ENCODE peak calls at places on chromosomes 6 and 20, in seven cellular contexts. J is MM.1S, R is upper lobe of right lung, A is psoas muscle, X is uterus, U is GM23338, F is K562. V is an unnamed sample.
A peak's percentile ranks its signal among the peaks of the same experiment; 100 is the strongest.

GRCh38 chr20:17727351-17727750 is 27.6 kb downstream of the BANF2 start:
- DNase-seq in J (no peak), R (no peak), A (no peak), X (no peak), U (no peak), F (no peak), V (no peak)

GRCh38 chr6:35072051-35072697 is 69.0 kb downstream of the TCP11 start:
- DNase-seq in J (no peak), R (no peak), A (peak; percentile 21), X (no peak), U (no peak), F (no peak), V (no peak)

GRCh38 chr6:127833336-127833735 is 67.5 kb downstream of the THEMIS start:
- DNase-seq in J (no peak), R (no peak), A (no peak), X (no peak), U (no peak), F (no peak), V (no peak)

GRCh38 chr6:157033428-157034140 is 256.4 kb downstream of the ARID1B start:
- DNase-seq in J (no peak), R (no peak), A (no peak), X (no peak), U (no peak), F (no peak), V (no peak)

GRCh38 chr6:164207024-164207423 is 792.5 kb downstream of the QKI start:
- DNase-seq in J (no peak), R (no peak), A (no peak), X (no peak), U (no peak), F (no peak), V (no peak)

GRCh38 chr6:113634352-113635163 is 222.6 kb upstream of the MARCKS start:
- DNase-seq in J (no peak), R (no peak), A (no peak), X (no peak), U (no peak), F (no peak), V (no peak)

GRCh38 chr6:157546366-157546765 is 165.4 kb downstream of the ZDHHC14 start:
- DNase-seq in J (no peak), R (no peak), A (no peak), X (no peak), U (peak; percentile 23), F (no peak), V (no peak)

GRCh38 chr20:33859157-33859695 is 48.1 kb downstream of the CHMP4B start:
- DNase-seq in J (peak; percentile 95), R (no peak), A (no peak), X (no peak), U (no peak), F (no peak), V (no peak)

GRCh38 chr6:72622094-72622540 is 253 bp downstream of the KCNQ5 start:
- DNase-seq in J (peak; percentile 73), R (peak; percentile 67), A (peak; percentile 52), X (no peak), U (peak; percentile 72), F (peak; percentile 34), V (peak; percentile 80)

GRCh38 chr20:3092611-3093379 is 8.3 kb upstream of the AVP start:
- DNase-seq in J (no peak), R (no peak), A (peak; percentile 36), X (no peak), U (peak; percentile 68), F (no peak), V (peak; percentile 90)

GRCh38 chr20:17449039-17449438 is 82.1 kb downstream of the BFSP1 start:
- DNase-seq in J (no peak), R (no peak), A (no peak), X (no peak), U (no peak), F (peak; percentile 8), V (no peak)

GRCh38 chr6:152462716-152463115 is 174.4 kb downstream of the SYNE1 start:
- DNase-seq in J (no peak), R (no peak), A (no peak), X (no peak), U (peak; percentile 13), F (no peak), V (no peak)

GRCh38 chr6:101290346-101290745 is 103.2 kb upstream of the GRIK2 start:
- DNase-seq in J (no peak), R (no peak), A (no peak), X (no peak), U (no peak), F (no peak), V (no peak)

GRCh38 chr20:58458342-58459057 is 56.7 kb downstream of the APCDD1L start:
- DNase-seq in J (no peak), R (no peak), A (no peak), X (no peak), U (no peak), F (no peak), V (no peak)

GRCh38 chr20:3931664-3932063 is 42.5 kb downstream of the PANK2 start:
- DNase-seq in J (no peak), R (no peak), A (no peak), X (no peak), U (no peak), F (no peak), V (no peak)

GRCh38 chr6:161117942-161118341 is 126.4 kb downstream of the MAP3K4 start:
- DNase-seq in J (no peak), R (no peak), A (no peak), X (no peak), U (no peak), F (no peak), V (no peak)
- H3K36me3 ChIP-seq in J (no peaks in the 10 kb centered on the region), R (peaks cover 70% of the 10 kb centered on the region), A (peaks cover 5% of the 10 kb centered on the region), X (no peaks in the 10 kb centered on the region), U (peaks cover 14% of the 10 kb centered on the region), F (peaks cover 82% of the 10 kb centered on the region), V (peaks cover 10% of the 10 kb centered on the region)

DNA sequence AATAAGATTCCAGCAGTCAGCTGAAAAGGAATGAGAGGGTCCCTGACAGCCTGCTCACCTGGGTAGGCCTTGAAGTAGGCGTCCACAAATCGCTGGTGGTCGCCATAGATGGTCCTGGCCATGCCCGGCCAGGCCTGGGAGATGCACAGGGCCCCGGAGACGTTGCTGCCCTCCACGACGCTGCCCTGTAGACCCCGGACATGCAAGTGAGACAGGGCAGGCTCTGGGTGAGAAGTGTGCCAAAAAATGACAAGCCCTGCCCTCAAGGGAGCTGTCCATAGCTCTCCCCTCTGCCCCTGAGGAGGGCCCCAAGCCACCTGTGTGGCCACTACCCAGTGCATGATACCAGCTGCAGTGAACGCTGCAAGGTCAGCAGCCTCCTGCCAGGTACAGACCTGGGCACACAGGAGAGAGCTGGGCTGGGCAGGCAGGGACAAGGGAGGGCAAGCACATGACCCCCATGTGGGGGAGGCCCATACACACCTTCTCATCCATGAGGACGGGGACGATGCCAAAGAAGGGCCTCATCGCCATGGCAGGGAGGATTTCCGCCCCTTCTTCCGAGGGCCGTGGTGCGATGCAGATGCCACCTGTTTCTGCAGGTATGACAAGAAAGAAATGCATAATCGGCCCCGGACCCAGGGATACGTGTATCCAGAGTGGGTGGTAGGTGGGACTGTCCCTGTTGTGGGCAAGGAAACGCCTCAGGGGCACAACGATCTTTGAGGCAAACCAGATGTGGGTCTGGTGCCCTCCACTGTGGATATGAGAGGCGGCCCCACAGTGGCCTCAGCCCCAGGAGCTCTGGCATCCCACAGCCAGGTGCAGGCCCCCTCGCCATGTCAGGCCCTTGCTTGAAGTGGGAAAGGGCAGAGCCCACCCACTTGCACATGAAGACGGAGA is 21.2 kb upstream of the APMAP start:
- DNase-seq in J (no peak), R (peak; percentile 53), A (no peak), X (no peak), U (no peak), F (no peak), V (no peak)
- H3K36me3 ChIP-seq in J (no peaks in the 10 kb centered on the region), R (peaks cover 73% of the 10 kb centered on the region), A (no peaks in the 10 kb centered on the region), X (no peaks in the 10 kb centered on the region), U (no peaks in the 10 kb centered on the region), F (no peaks in the 10 kb centered on the region), V (no peaks in the 10 kb centered on the region)

GRCh38 chr20:5118220-5119142 is 1.3 kb downstream of the PCNA start:
- DNase-seq in J (peak; percentile 19), R (no peak), A (no peak), X (no peak), U (no peak), F (peak; percentile 9), V (no peak)

GRCh38 chr20:5119435-5120188 is at the start of gene PCNA:
- DNase-seq in J (peak; percentile 99), R (peak; percentile 99), A (peak; percentile 98), X (peak; percentile 94), U (peak; percentile 99), F (peak; percentile 96), V (peak; percentile 97)

GRCh38 chr20:5119143-5119434 is 669 bp downstream of the PCNA start:
- DNase-seq in J (no peak), R (no peak), A (no peak), X (no peak), U (no peak), F (no peak), V (no peak)

GRCh38 chr20:5114403-5114802 is 5.4 kb downstream of the PCNA start:
- DNase-seq in J (no peak), R (no peak), A (no peak), X (no peak), U (no peak), F (no peak), V (no peak)

DNA sequence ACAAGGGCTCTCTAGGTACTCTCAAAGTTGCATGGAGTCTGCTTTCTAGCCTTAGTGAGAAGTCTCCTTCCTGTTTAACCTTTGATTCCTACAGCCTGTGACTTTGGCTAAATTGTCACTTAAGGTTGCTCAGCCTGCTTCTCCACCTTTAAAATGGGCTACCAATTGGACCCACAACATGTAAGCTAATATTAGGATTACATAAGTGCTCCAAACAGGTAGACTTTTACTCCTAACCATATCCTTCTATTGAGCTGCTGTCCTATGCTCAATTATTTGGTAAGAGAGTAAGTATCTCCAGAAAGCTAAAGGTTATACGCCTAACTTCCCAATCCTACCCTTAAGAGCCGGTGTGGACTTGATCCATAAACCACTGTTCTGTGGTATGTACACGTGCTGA is 2.9 kb downstream of the PCNA start:
- DNase-seq in J (no peak), R (no peak), A (no peak), X (no peak), U (no peak), F (no peak), V (no peak)
- H3K36me3 ChIP-seq in J (peaks cover 9% of the 10 kb centered on the region), R (peaks cover 34% of the 10 kb centered on the region), A (no peaks in the 10 kb centered on the region), X (no peaks in the 10 kb centered on the region), U (peaks cover 44% of the 10 kb centered on the region), F (peaks cover 52% of the 10 kb centered on the region), V (peaks cover 30% of the 10 kb centered on the region)

GRCh38 chr20:35497780-35498189 is 31.7 kb downstream of the C20orf173 start:
- DNase-seq in J (no peak), R (peak; percentile 49), A (peak; percentile 82), X (peak; percentile 88), U (no peak), F (no peak), V (no peak)
- H3K36me3 ChIP-seq in J (no peaks in the 10 kb centered on the region), R (peaks cover 92% of the 10 kb centered on the region), A (no peaks in the 10 kb centered on the region), X (no peaks in the 10 kb centered on the region), U (peaks cover 28% of the 10 kb centered on the region), F (peaks cover 90% of the 10 kb centered on the region), V (peaks cover 61% of the 10 kb centered on the region)

DNA sequence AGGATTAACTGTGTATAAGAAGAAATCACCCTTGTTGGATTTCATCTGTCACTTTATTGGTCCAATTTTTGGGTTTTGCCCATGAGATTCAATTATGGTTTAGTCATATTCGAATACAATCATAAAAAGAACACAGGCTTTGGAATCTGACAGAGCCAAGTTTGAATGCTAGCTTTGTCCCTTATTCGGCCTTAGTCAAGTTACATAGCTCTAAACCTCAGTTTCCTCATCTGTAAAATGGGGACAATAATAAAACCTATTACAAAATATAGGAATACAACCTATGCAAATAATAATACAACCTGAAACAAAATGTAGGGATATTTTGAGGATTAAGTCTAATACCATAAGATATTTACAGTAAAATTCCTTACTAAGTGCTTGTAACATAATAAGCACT is 57.7 kb downstream of the PRPH2 start:
- DNase-seq in J (no peak), R (no peak), A (no peak), X (no peak), U (no peak), F (no peak), V (no peak)
- H3K36me3 ChIP-seq in J (no peaks in the 10 kb centered on the region), R (peaks cover 87% of the 10 kb centered on the region), A (peaks cover 10% of the 10 kb centered on the region), X (no peaks in the 10 kb centered on the region), U (peaks cover 23% of the 10 kb centered on the region), F (peaks cover 77% of the 10 kb centered on the region), V (peaks cover 13% of the 10 kb centered on the region)